ENCODE peak calls at places on chromosomes 13 and 19, in nine cellular contexts. One of them, this sample, is unnamed.

GRCh38 chr19:57978586-57979289 is 4.4 kb upstream of the C19orf18 start:
- DNase-seq in fibroblast of the aortic adventitia: peak; percentile 5
- DNase-seq in CD4-positive, alpha-beta T cell: no peak
- DNase-seq in T-cell: no peak
- DNase-seq in NCI-H1436 treated with DMSO at 0.1 percent for 48 hours: no peak
- DNase-seq in stromal cell of bone marrow: no peak
- DNase-seq in T-helper 17 cell: no peak
- DNase-seq in CD8-positive, alpha-beta memory T cell: no peak
- DNase-seq in GM20000: no peak
- DNase-seq in this sample: no peak

GRCh38 chr13:30019648-30020626 is 169.5 kb upstream of the UBL3 start:
- DNase-seq in fibroblast of the aortic adventitia: no peak
- DNase-seq in CD4-positive, alpha-beta T cell: no peak
- DNase-seq in T-cell: no peak
- DNase-seq in NCI-H1436 treated with DMSO at 0.1 percent for 48 hours: no peak
- DNase-seq in stromal cell of bone marrow: no peak
- DNase-seq in T-helper 17 cell: no peak
- DNase-seq in CD8-positive, alpha-beta memory T cell: no peak
- DNase-seq in GM20000: no peak
- DNase-seq in this sample: no peak

GRCh38 chr13:23159587-23160240 is 21.1 kb upstream of the SGCG start:
- DNase-seq in fibroblast of the aortic adventitia: no peak
- DNase-seq in CD4-positive, alpha-beta T cell: no peak
- DNase-seq in T-cell: no peak
- DNase-seq in NCI-H1436 treated with DMSO at 0.1 percent for 48 hours: no peak
- DNase-seq in stromal cell of bone marrow: no peak
- DNase-seq in T-helper 17 cell: no peak
- DNase-seq in CD8-positive, alpha-beta memory T cell: no peak
- DNase-seq in GM20000: peak; percentile 39
- DNase-seq in this sample: no peak

GRCh38 chr19:32876919-32877285 is 7.3 kb upstream of the SLC7A9 start:
- DNase-seq in fibroblast of the aortic adventitia: no peak
- DNase-seq in CD4-positive, alpha-beta T cell: no peak
- DNase-seq in T-cell: no peak
- DNase-seq in NCI-H1436 treated with DMSO at 0.1 percent for 48 hours: no peak
- DNase-seq in stromal cell of bone marrow: peak; percentile 6
- DNase-seq in T-helper 17 cell: no peak
- DNase-seq in CD8-positive, alpha-beta memory T cell: no peak
- DNase-seq in GM20000: no peak
- DNase-seq in this sample: no peak

GRCh38 chr19:29976151-29976943 is 34.3 kb downstream of the URI1 start:
- DNase-seq in fibroblast of the aortic adventitia: no peak
- DNase-seq in CD4-positive, alpha-beta T cell: no peak
- DNase-seq in T-cell: no peak
- DNase-seq in NCI-H1436 treated with DMSO at 0.1 percent for 48 hours: no peak
- DNase-seq in stromal cell of bone marrow: no peak
- DNase-seq in T-helper 17 cell: no peak
- DNase-seq in CD8-positive, alpha-beta memory T cell: no peak
- DNase-seq in GM20000: no peak
- DNase-seq in this sample: no peak

GRCh38 chr13:112641456-112641855 is 48.4 kb upstream of the ATP11A start:
- DNase-seq in fibroblast of the aortic adventitia: no peak
- DNase-seq in CD4-positive, alpha-beta T cell: no peak
- DNase-seq in T-cell: no peak
- DNase-seq in NCI-H1436 treated with DMSO at 0.1 percent for 48 hours: no peak
- DNase-seq in stromal cell of bone marrow: no peak
- DNase-seq in T-helper 17 cell: no peak
- DNase-seq in CD8-positive, alpha-beta memory T cell: no peak
- DNase-seq in GM20000: no peak
- DNase-seq in this sample: no peak

GRCh38 chr19:12133069-12133468 is 7.1 kb downstream of the ZNF20 start:
- DNase-seq in fibroblast of the aortic adventitia: no peak
- DNase-seq in CD4-positive, alpha-beta T cell: no peak
- DNase-seq in T-cell: no peak
- DNase-seq in NCI-H1436 treated with DMSO at 0.1 percent for 48 hours: no peak
- DNase-seq in stromal cell of bone marrow: no peak
- DNase-seq in T-helper 17 cell: no peak
- DNase-seq in CD8-positive, alpha-beta memory T cell: no peak
- DNase-seq in GM20000: no peak
- DNase-seq in this sample: no peak

GRCh38 chr19:45754323-45754722 is 14.7 kb downstream of the SIX5 start:
- DNase-seq in fibroblast of the aortic adventitia: no peak
- DNase-seq in CD4-positive, alpha-beta T cell: no peak
- DNase-seq in T-cell: no peak
- DNase-seq in NCI-H1436 treated with DMSO at 0.1 percent for 48 hours: no peak
- DNase-seq in stromal cell of bone marrow: no peak
- DNase-seq in T-helper 17 cell: no peak
- DNase-seq in CD8-positive, alpha-beta memory T cell: no peak
- DNase-seq in GM20000: no peak
- DNase-seq in this sample: no peak

GRCh38 chr19:54523403-54523802 is 20.8 kb downstream of the LAIR2 start:
- DNase-seq in fibroblast of the aortic adventitia: no peak
- DNase-seq in CD4-positive, alpha-beta T cell: no peak
- DNase-seq in T-cell: no peak
- DNase-seq in NCI-H1436 treated with DMSO at 0.1 percent for 48 hours: no peak
- DNase-seq in stromal cell of bone marrow: no peak
- DNase-seq in T-helper 17 cell: no peak
- DNase-seq in CD8-positive, alpha-beta memory T cell: no peak
- DNase-seq in GM20000: no peak
- DNase-seq in this sample: no peak

GRCh38 chr19:40596608-40597328 is 4.4 kb upstream of the LTBP4 start:
- DNase-seq in fibroblast of the aortic adventitia: peak; percentile 49
- DNase-seq in CD4-positive, alpha-beta T cell: no peak
- DNase-seq in T-cell: no peak
- DNase-seq in NCI-H1436 treated with DMSO at 0.1 percent for 48 hours: no peak
- DNase-seq in stromal cell of bone marrow: no peak
- DNase-seq in T-helper 17 cell: no peak
- DNase-seq in CD8-positive, alpha-beta memory T cell: no peak
- DNase-seq in GM20000: no peak
- DNase-seq in this sample: no peak

GRCh38 chr19:38389101-38389925 is 816 bp downstream of the SPRED3 start:
- DNase-seq in fibroblast of the aortic adventitia: peak; percentile 76
- DNase-seq in CD4-positive, alpha-beta T cell: no peak
- DNase-seq in T-cell: no peak
- DNase-seq in NCI-H1436 treated with DMSO at 0.1 percent for 48 hours: no peak
- DNase-seq in stromal cell of bone marrow: peak; percentile 85
- DNase-seq in T-helper 17 cell: no peak
- DNase-seq in CD8-positive, alpha-beta memory T cell: no peak
- DNase-seq in GM20000: no peak
- DNase-seq in this sample: no peak

GRCh38 chr19:20999731-21000352 is 20.6 kb upstream of the ZNF430 start:
- DNase-seq in fibroblast of the aortic adventitia: peak; percentile 66
- DNase-seq in CD4-positive, alpha-beta T cell: peak; percentile 86
- DNase-seq in T-cell: peak; percentile 88
- DNase-seq in NCI-H1436 treated with DMSO at 0.1 percent for 48 hours: peak; percentile 1
- DNase-seq in stromal cell of bone marrow: peak; percentile 84
- DNase-seq in T-helper 17 cell: peak; percentile 76
- DNase-seq in CD8-positive, alpha-beta memory T cell: peak; percentile 81
- DNase-seq in GM20000: peak; percentile 85
- DNase-seq in this sample: peak; percentile 75

GRCh38 chr13:98462946-98463345 is 114.0 kb downstream of the STK24 start:
- DNase-seq in fibroblast of the aortic adventitia: no peak
- DNase-seq in CD4-positive, alpha-beta T cell: no peak
- DNase-seq in T-cell: no peak
- DNase-seq in NCI-H1436 treated with DMSO at 0.1 percent for 48 hours: no peak
- DNase-seq in stromal cell of bone marrow: no peak
- DNase-seq in T-helper 17 cell: no peak
- DNase-seq in CD8-positive, alpha-beta memory T cell: no peak
- DNase-seq in GM20000: no peak
- DNase-seq in this sample: no peak

GRCh38 chr19:30341646-30342201 is 30.5 kb upstream of the ZNF536 start:
- DNase-seq in fibroblast of the aortic adventitia: no peak
- DNase-seq in CD4-positive, alpha-beta T cell: no peak
- DNase-seq in T-cell: no peak
- DNase-seq in NCI-H1436 treated with DMSO at 0.1 percent for 48 hours: no peak
- DNase-seq in stromal cell of bone marrow: no peak
- DNase-seq in T-helper 17 cell: no peak
- DNase-seq in CD8-positive, alpha-beta memory T cell: no peak
- DNase-seq in GM20000: no peak
- DNase-seq in this sample: no peak